ENCODE peak calls at places on chromosome 20, in four cellular contexts. A is K562, J is transverse colon, T is stomach. V is an unnamed sample.

GRCh38 chr20:22688485-22688884 is 104.1 kb upstream of the FOXA2 start:
- DNase-seq in A (no peak), T (no peak), J (no peak), V (no peak)

GRCh38 chr20:24619212-24619611 is 149.8 kb downstream of the SYNDIG1 start:
- DNase-seq in A (no peak), T (no peak), J (no peak), V (no peak)

GRCh38 chr20:21175433-21175832 is 49.6 kb downstream of the KIZ start:
- DNase-seq in T (no peak), A (no peak), J (no peak), V (no peak)

GRCh38 chr20:35263609-35264223 is 14.2 kb downstream of the MMP24OS start:
- DNase-seq in A (no peak), T (peak), J (no peak), V (no peak)

GRCh38 chr20:63502671-63503172 is 3.8 kb upstream of the EEF1A2 start:
- DNase-seq in A (no peak), J (no peak), T (no peak), V (no peak)

GRCh38 chr20:44911264-44911921 is 1.5 kb downstream of the PABPC1L start:
- DNase-seq in T (peak), J (peak), A (peak), V (peak)

GRCh38 chr20:24146231-24146634 is 157.7 kb upstream of the GGTLC1 start:
- DNase-seq in J (no peak), A (no peak), T (no peak), V (no peak)

GRCh38 chr20:49377326-49377725 is 99.5 kb upstream of the ZNFX1 start:
- DNase-seq in T (no peak), A (no peak), J (no peak), V (no peak)

GRCh38 chr20:48597521-48598302 is 230.1 kb downstream of the PREX1 start:
- DNase-seq in J (peak), A (no peak), T (no peak), V (no peak)

GRCh38 chr20:18567739-18568091 is 483 bp downstream of the SMIM26 start:
- DNase-seq in T (no peak), J (no peak), A (no peak), V (no peak)

GRCh38 chr20:16125810-16126209 is 447.4 kb downstream of the KIF16B start:
- DNase-seq in A (no peak), J (no peak), T (no peak), V (no peak)

GRCh38 chr20:56552911-56553629 is 20.0 kb downstream of the FAM209B start:
- DNase-seq in T (no peak), J (no peak), A (no peak), V (no peak)

GRCh38 chr20:55977723-55978481 is 27.4 kb downstream of the CBLN4 start:
- DNase-seq in A (no peak), T (no peak), J (no peak), V (peak)

GRCh38 chr20:20931632-20932031 is 174.5 kb downstream of the LINC00237 start:
- DNase-seq in J (no peak), T (no peak), A (no peak), V (no peak)

GRCh38 chr20:237479-237878 is 10.4 kb downstream of the DEFB129 start:
- DNase-seq in T (no peak), J (peak), A (no peak), V (no peak)

GRCh38 chr20:41650221-41650948 is 32.2 kb upstream of the CHD6 start:
- DNase-seq in T (peak), A (no peak), J (peak), V (no peak)

GRCh38 chr20:49303211-49303610 is 25.4 kb upstream of the ZNFX1 start:
- DNase-seq in A (no peak), T (no peak), J (no peak), V (no peak)

GRCh38 chr20:25238319-25239037 is 9.4 kb upstream of the PYGB start:
- DNase-seq in A (no peak), J (no peak), T (no peak), V (no peak)

GRCh38 chr20:35312348-35312747 is 20.1 kb upstream of the FAM83C start:
- DNase-seq in T (no peak), J (no peak), A (peak), V (no peak)

GRCh38 chr20:60254901-60255411 is 296.7 kb downstream of the CDH26 start:
- DNase-seq in J (no peak), T (no peak), A (no peak), V (no peak)

GRCh38 chr20:48191200-48191599 is 405.9 kb upstream of the SULF2 start:
- DNase-seq in T (no peak), J (no peak), A (no peak), V (no peak)

GRCh38 chr20:35463455-35464300 is 8.3 kb downstream of the CEP250 start:
- DNase-seq in T (peak), A (peak), J (peak), V (peak)

GRCh38 chr20:460707-461106 is 1.6 kb downstream of the TBC1D20 start:
- DNase-seq in J (no peak), T (no peak), A (no peak), V (peak)

GRCh38 chr20:34581341-34582189 is 23.0 kb downstream of the MAP1LC3A start:
- DNase-seq in T (no peak), A (no peak), J (no peak), V (peak)

GRCh38 chr20:44861547-44862006 is 23.9 kb upstream of the YWHAB start:
- DNase-seq in T (peak), J (no peak), A (no peak), V (peak)

GRCh38 chr20:297098-297924 is at the start of gene ZCCHC3:
- DNase-seq in A (peak), T (peak), J (peak), V (peak)

GRCh38 chr20:44166477-44166876 is 20.5 kb downstream of the JPH2 start:
- DNase-seq in J (no peak), A (no peak), T (no peak), V (no peak)

GRCh38 chr20:54872440-54872839 is 397.0 kb downstream of the DOK5 start:
- DNase-seq in A (no peak), T (no peak), J (no peak), V (no peak)

GRCh38 chr20:50627747-50628146 is 63.6 kb downstream of the RIPOR3 start:
- DNase-seq in A (no peak), T (no peak), J (no peak), V (no peak)

GRCh38 chr20:16260911-16261310 is 312.3 kb downstream of the KIF16B start:
- DNase-seq in J (no peak), T (no peak), A (no peak), V (no peak)

GRCh38 chr20:6866741-6867140 is 99.3 kb downstream of the BMP2 start:
- DNase-seq in A (no peak), T (no peak), J (no peak), V (no peak)

GRCh38 chr20:18805881-18806280 is 7.7 kb upstream of the SCP2D1 start:
- DNase-seq in J (no peak), A (no peak), T (no peak), V (no peak)

DNA sequence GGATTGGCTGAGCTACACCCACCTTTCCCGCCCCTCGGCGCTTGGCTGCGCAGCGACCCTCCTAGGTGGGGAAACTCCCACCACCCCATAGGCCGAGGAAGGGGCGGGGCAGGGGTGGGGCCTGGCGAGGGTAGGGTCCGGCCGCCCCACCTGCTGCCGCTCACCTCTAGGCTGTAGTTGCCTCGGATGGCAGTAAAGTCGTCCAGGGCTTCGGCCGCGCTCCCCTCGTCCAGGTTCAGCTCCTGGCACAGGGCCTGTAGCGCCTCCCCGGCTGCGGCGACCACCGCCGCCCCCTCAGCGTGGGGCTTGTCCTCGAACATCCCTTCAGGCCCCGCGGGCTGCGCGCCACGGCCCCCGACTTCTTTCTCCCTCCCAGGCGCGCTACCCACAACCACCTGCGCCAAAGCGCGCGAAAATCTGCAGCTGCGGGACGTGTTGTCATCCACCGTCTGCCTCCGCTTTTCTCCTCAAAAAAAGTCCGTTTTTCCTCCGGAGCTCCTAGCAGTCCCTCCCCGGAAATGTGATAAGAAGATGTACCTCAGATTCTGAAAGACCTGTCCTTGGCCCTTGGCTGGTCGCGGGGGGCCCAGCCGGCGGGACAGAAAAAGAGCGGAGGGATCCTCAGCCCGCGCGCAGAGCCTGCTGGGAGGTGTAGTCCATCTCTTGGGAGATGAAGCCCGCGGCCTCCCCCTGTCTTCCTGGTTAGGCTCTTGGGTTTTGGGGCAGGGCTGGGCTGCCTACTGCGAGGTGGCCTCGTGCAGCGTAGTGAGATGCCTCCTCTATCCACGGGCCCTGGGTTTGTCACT is at the start of gene RBL1:
- DNase-seq in A (peak), J (peak), T (peak), V (peak)
- TF ChIP-seq POLR2A in A (peak), J (peak), T (no peak), V (no peak)

GRCh38 chr20:58892126-58892931 is 39.8 kb downstream of the GNAS start:
- DNase-seq in J (peak), A (peak), T (peak), V (peak)
- TF ChIP-seq POLR2A in J (peak), A (peak), T (no peak), V (no peak)

DNA sequence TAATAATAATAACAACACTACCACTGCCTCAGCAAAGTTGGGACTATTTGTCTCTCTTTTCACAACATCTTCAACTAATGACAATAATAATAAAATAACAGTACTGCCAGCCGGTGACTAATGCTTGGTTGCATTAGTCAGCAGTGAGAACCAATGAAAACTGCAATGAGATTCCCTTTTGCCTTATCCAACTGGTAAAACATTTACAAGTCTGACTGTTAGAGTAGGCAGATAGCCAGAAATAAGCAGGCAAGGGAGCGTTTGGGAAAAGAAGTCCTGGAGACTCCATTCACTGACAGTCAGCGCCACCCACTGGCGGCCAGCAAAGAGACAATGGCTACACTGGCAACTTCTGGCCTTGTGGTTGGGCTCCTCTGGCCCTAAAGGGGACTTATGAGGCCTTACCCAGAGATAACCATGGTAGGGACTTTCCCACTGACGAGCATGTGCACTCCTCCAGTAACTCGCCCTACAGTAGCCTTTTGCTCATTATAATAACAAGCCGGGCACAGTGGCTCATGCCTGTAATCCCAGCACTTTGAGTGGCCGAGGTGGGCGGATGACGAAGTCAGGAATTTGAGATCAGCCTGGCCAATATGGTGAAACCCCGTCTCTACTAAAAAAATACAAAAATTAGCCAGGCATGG is 3.4 kb upstream of the NSFL1C start:
- DNase-seq in J (peak), T (peak), A (peak), V (peak)
- TF ChIP-seq POLR2A in J (no peak), T (no peak), A (no peak), V (no peak)

GRCh38 chr20:3043381-3043780 is at the start of gene GNRH2:
- DNase-seq in J (no peak), T (no peak), A (no peak), V (no peak)

GRCh38 chr20:3045042-3045815 is 623 bp upstream of the MRPS26 start:
- DNase-seq in A (peak), J (peak), T (peak), V (peak)

GRCh38 chr20:3045816-3046676 is at the start of gene MRPS26:
- DNase-seq in A (peak), T (peak), J (peak), V (peak)

GRCh38 chr20:3042621-3043020 is 801 bp upstream of the GNRH2 start:
- DNase-seq in T (no peak), J (no peak), A (no peak), V (peak)

DNA sequence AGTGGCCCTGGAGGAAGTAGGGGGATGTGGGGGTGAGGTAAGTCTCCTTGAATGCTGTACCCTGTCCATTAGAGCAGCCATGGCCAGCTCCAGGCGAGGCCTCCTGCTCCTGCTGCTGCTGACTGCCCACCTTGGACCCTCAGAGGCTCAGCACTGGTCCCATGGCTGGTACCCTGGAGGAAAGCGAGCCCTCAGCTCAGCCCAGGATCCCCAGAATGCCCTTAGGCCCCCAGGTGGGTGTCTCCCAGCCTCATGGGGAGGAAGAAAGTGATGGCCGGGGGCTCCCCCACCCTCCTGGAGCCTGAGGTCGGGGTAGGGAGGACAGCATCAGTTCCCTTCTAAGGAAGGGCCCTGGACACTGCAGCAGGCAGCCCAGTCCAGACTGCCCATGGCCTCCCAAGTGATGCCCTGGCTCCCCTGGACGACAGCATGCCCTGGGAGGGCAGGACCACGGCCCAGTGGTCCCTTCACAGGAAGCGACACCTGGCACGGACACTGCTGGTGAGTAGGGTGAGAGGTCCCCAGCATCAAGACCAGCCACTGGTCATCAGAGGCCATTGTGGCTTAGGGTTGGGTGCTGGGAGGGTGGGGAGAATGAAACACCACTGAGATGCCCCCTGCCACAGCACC is 1.0 kb downstream of the GNRH2 start:
- DNase-seq in J (no peak), A (no peak), T (no peak), V (no peak)
- TF ChIP-seq POLR2A in J (no peak), A (no peak), T (no peak), V (no peak)

GRCh38 chr20:62357681-62358080 is 9.4 kb downstream of the LAMA5 start:
- DNase-seq in A (no peak), J (no peak), T (no peak), V (no peak)
- TF ChIP-seq POLR2A in A (no peak), J (no peak), T (no peak), V (no peak)

GRCh38 chr20:45959956-45960630 is 11.9 kb downstream of the ZNF335 start:
- DNase-seq in J (no peak), A (no peak), T (no peak), V (no peak)

GRCh38 chr20:45957021-45957941 is 14.7 kb downstream of the ZNF335 start:
- DNase-seq in A (no peak), T (no peak), J (no peak), V (no peak)

GRCh38 chr20:45962031-45962755 is 9.8 kb downstream of the ZNF335 start:
- DNase-seq in T (no peak), J (no peak), A (no peak), V (no peak)

GRCh38 chr20:45958593-45958992 is 13.4 kb downstream of the ZNF335 start:
- DNase-seq in T (no peak), J (no peak), A (no peak), V (no peak)

DNA sequence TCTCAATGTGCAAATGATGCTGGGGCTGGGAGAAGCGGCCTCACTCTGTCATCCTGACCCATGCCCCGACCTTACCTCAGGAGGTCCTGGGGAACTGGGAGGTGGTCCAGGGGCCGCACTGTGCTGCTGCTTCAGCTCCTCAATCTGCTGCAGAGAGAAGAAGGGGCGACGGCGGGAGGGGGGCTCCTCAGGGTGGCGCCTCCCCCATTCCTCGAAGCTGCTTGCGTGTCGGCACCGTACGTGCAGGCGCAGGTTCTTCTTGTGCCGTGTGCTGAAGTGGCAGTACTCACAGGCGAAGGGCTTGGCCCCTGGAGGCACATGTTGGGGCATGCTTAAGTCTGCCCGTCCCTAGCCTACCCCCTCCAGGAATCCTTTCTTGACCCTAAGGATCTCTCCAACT is 12.9 kb downstream of the ZNF335 start:
- DNase-seq in J (no peak), T (no peak), A (no peak), V (no peak)
- TF ChIP-seq POLR2A in J (no peak), T (no peak), A (no peak), V (no peak)

GRCh38 chr20:36541227-36542018 is at the start of gene MYL9:
- DNase-seq in J (peak), A (peak), T (peak), V (peak)
- TF ChIP-seq POLR2A in J (peak), A (no peak), T (no peak), V (peak)

GRCh38 chr20:10352934-10353866 is 80.8 kb downstream of the MKKS start:
- DNase-seq in A (no peak), J (no peak), T (no peak), V (no peak)
- TF ChIP-seq POLR2A in A (no peak), J (no peak), T (no peak), V (no peak)

GRCh38 chr20:58294497-58295455 is 14.7 kb upstream of the RAB22A start:
- DNase-seq in A (peak), T (no peak), J (no peak), V (no peak)

GRCh38 chr20:58296328-58296837 is 13.1 kb upstream of the RAB22A start:
- DNase-seq in A (no peak), T (no peak), J (no peak), V (no peak)

GRCh38 chr20:58289143-58289542 is 20.4 kb upstream of the RAB22A start:
- DNase-seq in J (no peak), A (no peak), T (no peak), V (no peak)

GRCh38 chr20:58297394-58297793 is 12.1 kb upstream of the RAB22A start:
- DNase-seq in A (no peak), J (no peak), T (no peak), V (no peak)

GRCh38 chr20:58293453-58293852 is 16.1 kb upstream of the RAB22A start:
- DNase-seq in J (no peak), T (no peak), A (peak), V (no peak)
- TF ChIP-seq POLR2A in J (no peak), T (no peak), A (no peak), V (no peak)

GRCh38 chr20:62407221-62407992 is at the start of gene CABLES2:
- DNase-seq in T (peak), J (peak), A (peak), V (peak)
- TF ChIP-seq POLR2A in T (no peak), J (peak), A (peak), V (no peak)